ENCODE peak calls at places on chromosomes 13 and 19, in four cellular contexts. U, T, G and I are unnamed samples.

GRCh38 chr13:108361769-108362168 is 92.3 kb downstream of the TNFSF13B start:
- DNase-seq in T (no peak), G (no peak), U (no peak), I (no peak)

GRCh38 chr19:41411682-41412265 is 14.2 kb downstream of the BCKDHA start:
- DNase-seq in T (no peak), G (no peak), U (no peak), I (no peak)

GRCh38 chr13:77176350-77176749 is 149.4 kb upstream of the FBXL3 start:
- DNase-seq in U (peak; percentile 89), T (peak; percentile 4), G (peak; percentile 3), I (no peak)

GRCh38 chr19:43950834-43951626 is at the start of gene ZNF221:
- DNase-seq in U (peak; percentile 99), G (peak; percentile 91), T (peak; percentile 90), I (peak; percentile 98)

GRCh38 chr13:18947376-18947977 is 234.1 kb downstream of the TUBA3C start:
- DNase-seq in G (no peak), U (no peak), T (no peak), I (no peak)

GRCh38 chr19:10010247-10010691 is at the start of gene COL5A3:
- DNase-seq in T (peak; percentile 42), U (peak; percentile 58), G (no peak), I (no peak)

GRCh38 chr13:36370108-36370429 is 23.9 kb upstream of the SPART start:
- DNase-seq in G (no peak), T (no peak), U (no peak), I (no peak)

GRCh38 chr13:38872693-38873092 is 117.9 kb downstream of the STOML3 start:
- DNase-seq in T (peak; percentile 9), U (peak; percentile 5), G (peak; percentile 35), I (peak; percentile 9)

GRCh38 chr13:40120781-40121180 is 465.3 kb downstream of the COG6 start:
- DNase-seq in G (no peak), U (no peak), T (no peak), I (no peak)

GRCh38 chr19:40348125-40348913 is at the start of the genes C19orf47 and PLD3:
- DNase-seq in T (peak; percentile 100), U (peak; percentile 99), G (peak; percentile 97), I (peak; percentile 100)

GRCh38 chr13:38804536-38804935 is 117.7 kb downstream of the FREM2 start:
- DNase-seq in G (no peak), U (no peak), T (no peak), I (no peak)

GRCh38 chr19:51889934-51890333 is 2.2 kb upstream of the ZNF577 start:
- DNase-seq in T (no peak), G (no peak), U (no peak), I (no peak)
- H3K4me3 ChIP-seq in T (no peak overlapping the region), G (no peak overlapping the region), U (no peak overlapping the region), I (no peak overlapping the region)

GRCh38 chr19:31300406-31300805 is 48.8 kb downstream of the TSHZ3 start:
- DNase-seq in U (no peak), G (no peak), T (no peak), I (no peak)
- TF ChIP-seq MAZ in U (no peak), G (no peak), T (no peak), I (no peak)

GRCh38 chr19:45498411-45499195 is at the start of gene PPM1N:
- DNase-seq in G (no peak), T (peak; percentile 31), U (peak; percentile 17), I (no peak)
- TF ChIP-seq MAFK in G (no peak), T (no peak), U (no peak), I (no peak)

DNA sequence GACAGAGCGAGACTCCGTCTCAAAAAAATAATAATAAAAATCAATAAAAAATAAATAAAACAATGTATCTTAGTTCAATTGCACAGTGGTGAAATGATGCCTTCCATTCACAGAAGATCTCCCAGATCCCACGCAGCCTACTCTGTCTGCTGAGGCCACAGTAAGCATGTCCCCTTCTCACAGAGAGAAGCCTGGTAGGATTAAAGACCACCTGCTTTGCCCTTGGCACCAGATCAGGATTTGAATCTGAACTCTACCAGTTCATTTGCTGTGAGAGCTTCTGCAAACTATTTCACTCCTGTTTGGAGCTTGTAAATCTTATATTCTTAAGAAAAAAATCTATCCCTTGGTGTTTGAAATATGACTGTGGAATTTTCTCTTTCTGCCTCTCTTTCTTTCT is 2.2 kb upstream of the SLC7A1 start:
- DNase-seq in G (no peak), T (no peak), U (no peak), I (no peak)
- H3K4me3 ChIP-seq in G (no peak overlapping the region), T (no peak overlapping the region), U (no peak overlapping the region), I (no peak overlapping the region)

GRCh38 chr19:2032296-2032941 is 16.9 kb upstream of the BTBD2 start:
- DNase-seq in U (peak; percentile 65), T (no peak), G (no peak), I (peak; percentile 88)
- TF ChIP-seq MAZ in U (no peak), T (no peak), G (no peak), I (no peak)

GRCh38 chr13:48892311-48892710 is 83.4 kb upstream of the FNDC3A start:
- DNase-seq in G (peak; percentile 14), T (no peak), U (peak; percentile 92), I (peak; percentile 69)
- TF ChIP-seq MAFK in G (no peak), T (no peak), U (peak; percentile 21), I (no peak)

DNA sequence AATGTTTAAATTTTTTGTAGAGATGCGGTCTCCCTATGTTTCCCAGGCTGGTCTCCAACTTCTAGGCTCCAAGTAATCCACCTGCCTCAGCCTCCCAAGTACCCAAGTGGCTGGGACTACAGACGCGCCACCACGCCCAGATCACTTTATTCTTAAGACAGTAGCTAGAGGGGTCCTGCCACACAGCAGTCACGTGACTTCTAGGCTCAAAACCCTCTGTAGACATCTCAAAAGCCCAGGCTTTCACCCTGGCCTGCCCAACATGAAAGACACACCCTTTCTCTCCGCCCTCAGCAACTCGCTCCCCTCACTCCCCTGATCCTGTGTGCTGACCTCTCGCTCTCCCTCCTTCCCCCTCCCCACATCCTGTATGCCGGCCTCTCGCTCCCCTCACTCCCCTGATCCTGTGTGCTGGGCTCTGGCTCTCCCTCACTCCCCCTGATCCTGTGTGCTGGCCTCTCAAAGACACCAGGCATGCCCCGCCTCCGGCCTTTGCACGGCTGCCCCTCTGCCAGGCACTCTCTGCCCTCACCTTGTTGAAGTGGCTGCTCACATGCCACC is 77.4 kb downstream of the SLC15A1 start:
- DNase-seq in G (no peak), T (no peak), U (no peak), I (no peak)
- H3K4me3 ChIP-seq in G (no peak overlapping the region), T (no peak overlapping the region), U (no peak overlapping the region), I (no peak overlapping the region)

GRCh38 chr19:4208385-4209094 is 20.8 kb upstream of the EBI3 start:
- DNase-seq in U (peak; percentile 43), G (peak; percentile 52), T (peak; percentile 58), I (peak; percentile 55)
- TF ChIP-seq MAZ in U (no peak), G (no peak), T (no peak), I (no peak)

GRCh38 chr13:114099191-114099590 is 33.2 kb downstream of the RASA3 start:
- DNase-seq in G (peak; percentile 13), T (peak; percentile 52), U (peak; percentile 93), I (peak; percentile 68)
- TF ChIP-seq MAFK in G (no peak), T (no peak), U (no peak), I (no peak)